ENCODE peak calls at places on chromosome 22, in nine cellular contexts. One of them, this sample, is unnamed. For H3K9me3, the result is how much of the 10 kb centered on the place peaks cover.

GRCh38 chr22:36323182-36323854 is 64.4 kb downstream of the MYH9 start:
- DNase-seq in mammary epithelial cell: no peak
- DNase-seq in heart left ventricle: peak
- DNase-seq in colonic mucosa: no peak
- DNase-seq in left ventricle myocardium inferior: peak
- DNase-seq in esophagus squamous epithelium: no peak
- DNase-seq in lower lobe of right lung: peak
- DNase-seq in PC-3: no peak
- DNase-seq in transverse colon: peak
- DNase-seq in this sample: peak

GRCh38 chr22:45626198-45626651 is 45.4 kb upstream of the ATXN10 start:
- DNase-seq in transverse colon: peak
- DNase-seq in mammary epithelial cell: peak
- DNase-seq in left ventricle myocardium inferior: no peak
- DNase-seq in PC-3: peak
- DNase-seq in heart left ventricle: no peak
- DNase-seq in colonic mucosa: peak
- DNase-seq in lower lobe of right lung: peak
- DNase-seq in esophagus squamous epithelium: no peak
- DNase-seq in this sample: no peak

GRCh38 chr22:35044607-35045390 is 21.2 kb upstream of the ISX start:
- DNase-seq in esophagus squamous epithelium: no peak
- DNase-seq in heart left ventricle: no peak
- DNase-seq in PC-3: peak
- DNase-seq in transverse colon: no peak
- DNase-seq in mammary epithelial cell: peak
- DNase-seq in colonic mucosa: no peak
- DNase-seq in lower lobe of right lung: no peak
- DNase-seq in left ventricle myocardium inferior: no peak
- DNase-seq in this sample: no peak

GRCh38 chr22:17471901-17472566 is 91.3 kb upstream of the SLC25A18 start:
- DNase-seq in esophagus squamous epithelium: no peak
- DNase-seq in left ventricle myocardium inferior: peak
- DNase-seq in transverse colon: no peak
- DNase-seq in heart left ventricle: no peak
- DNase-seq in colonic mucosa: no peak
- DNase-seq in lower lobe of right lung: no peak
- DNase-seq in mammary epithelial cell: no peak
- DNase-seq in PC-3: no peak
- DNase-seq in this sample: no peak

GRCh38 chr22:35539910-35540599 is 576 bp upstream of the RASD2 start:
- DNase-seq in PC-3: peak
- DNase-seq in heart left ventricle: peak
- DNase-seq in esophagus squamous epithelium: no peak
- DNase-seq in colonic mucosa: peak
- DNase-seq in transverse colon: peak
- DNase-seq in mammary epithelial cell: peak
- DNase-seq in lower lobe of right lung: peak
- DNase-seq in left ventricle myocardium inferior: peak
- DNase-seq in this sample: peak

GRCh38 chr22:37999640-38000272 is 15.4 kb upstream of the SOX10 start:
- DNase-seq in esophagus squamous epithelium: no peak
- DNase-seq in PC-3: peak
- DNase-seq in left ventricle myocardium inferior: no peak
- DNase-seq in transverse colon: no peak
- DNase-seq in heart left ventricle: no peak
- DNase-seq in mammary epithelial cell: peak
- DNase-seq in lower lobe of right lung: no peak
- DNase-seq in colonic mucosa: no peak
- DNase-seq in this sample: no peak

GRCh38 chr22:30474121-30474520 is 2.3 kb upstream of the SEC14L3 start:
- DNase-seq in PC-3: no peak
- DNase-seq in lower lobe of right lung: no peak
- DNase-seq in left ventricle myocardium inferior: no peak
- DNase-seq in mammary epithelial cell: no peak
- DNase-seq in heart left ventricle: no peak
- DNase-seq in transverse colon: no peak
- DNase-seq in esophagus squamous epithelium: no peak
- DNase-seq in colonic mucosa: no peak
- DNase-seq in this sample: no peak

GRCh38 chr22:43885319-43885671 is 6.5 kb downstream of the PNPLA5 start:
- DNase-seq in left ventricle myocardium inferior: no peak
- DNase-seq in esophagus squamous epithelium: no peak
- DNase-seq in colonic mucosa: no peak
- DNase-seq in lower lobe of right lung: no peak
- DNase-seq in mammary epithelial cell: no peak
- DNase-seq in transverse colon: no peak
- DNase-seq in PC-3: no peak
- DNase-seq in heart left ventricle: no peak
- DNase-seq in this sample: peak

GRCh38 chr22:32880531-32880905 is 79.0 kb downstream of the TIMP3 start:
- DNase-seq in esophagus squamous epithelium: no peak
- DNase-seq in transverse colon: no peak
- DNase-seq in mammary epithelial cell: no peak
- DNase-seq in left ventricle myocardium inferior: no peak
- DNase-seq in colonic mucosa: no peak
- DNase-seq in heart left ventricle: no peak
- DNase-seq in PC-3: no peak
- DNase-seq in lower lobe of right lung: no peak
- DNase-seq in this sample: no peak

GRCh38 chr22:39089928-39090327 is 7.1 kb upstream of the APOBEC3H start:
- DNase-seq in mammary epithelial cell: peak
- DNase-seq in colonic mucosa: no peak
- DNase-seq in left ventricle myocardium inferior: no peak
- DNase-seq in heart left ventricle: no peak
- DNase-seq in lower lobe of right lung: no peak
- DNase-seq in transverse colon: no peak
- DNase-seq in PC-3: peak
- DNase-seq in esophagus squamous epithelium: no peak
- DNase-seq in this sample: peak

GRCh38 chr22:39090426-39091064 is 6.5 kb upstream of the APOBEC3H start:
- DNase-seq in colonic mucosa: no peak
- DNase-seq in heart left ventricle: peak
- DNase-seq in left ventricle myocardium inferior: no peak
- DNase-seq in esophagus squamous epithelium: no peak
- DNase-seq in PC-3: peak
- DNase-seq in transverse colon: peak
- DNase-seq in mammary epithelial cell: peak
- DNase-seq in lower lobe of right lung: peak
- DNase-seq in this sample: peak

GRCh38 chr22:39087098-39087497 is 9.9 kb upstream of the APOBEC3H start:
- DNase-seq in transverse colon: no peak
- DNase-seq in colonic mucosa: no peak
- DNase-seq in mammary epithelial cell: no peak
- DNase-seq in PC-3: no peak
- DNase-seq in heart left ventricle: no peak
- DNase-seq in left ventricle myocardium inferior: no peak
- DNase-seq in esophagus squamous epithelium: no peak
- DNase-seq in lower lobe of right lung: no peak
- DNase-seq in this sample: no peak

GRCh38 chr22:39088688-39089032 is 8.4 kb upstream of the APOBEC3H start:
- DNase-seq in mammary epithelial cell: no peak
- DNase-seq in lower lobe of right lung: no peak
- DNase-seq in transverse colon: no peak
- DNase-seq in esophagus squamous epithelium: no peak
- DNase-seq in left ventricle myocardium inferior: no peak
- DNase-seq in heart left ventricle: no peak
- DNase-seq in PC-3: no peak
- DNase-seq in colonic mucosa: no peak
- DNase-seq in this sample: no peak

DNA sequence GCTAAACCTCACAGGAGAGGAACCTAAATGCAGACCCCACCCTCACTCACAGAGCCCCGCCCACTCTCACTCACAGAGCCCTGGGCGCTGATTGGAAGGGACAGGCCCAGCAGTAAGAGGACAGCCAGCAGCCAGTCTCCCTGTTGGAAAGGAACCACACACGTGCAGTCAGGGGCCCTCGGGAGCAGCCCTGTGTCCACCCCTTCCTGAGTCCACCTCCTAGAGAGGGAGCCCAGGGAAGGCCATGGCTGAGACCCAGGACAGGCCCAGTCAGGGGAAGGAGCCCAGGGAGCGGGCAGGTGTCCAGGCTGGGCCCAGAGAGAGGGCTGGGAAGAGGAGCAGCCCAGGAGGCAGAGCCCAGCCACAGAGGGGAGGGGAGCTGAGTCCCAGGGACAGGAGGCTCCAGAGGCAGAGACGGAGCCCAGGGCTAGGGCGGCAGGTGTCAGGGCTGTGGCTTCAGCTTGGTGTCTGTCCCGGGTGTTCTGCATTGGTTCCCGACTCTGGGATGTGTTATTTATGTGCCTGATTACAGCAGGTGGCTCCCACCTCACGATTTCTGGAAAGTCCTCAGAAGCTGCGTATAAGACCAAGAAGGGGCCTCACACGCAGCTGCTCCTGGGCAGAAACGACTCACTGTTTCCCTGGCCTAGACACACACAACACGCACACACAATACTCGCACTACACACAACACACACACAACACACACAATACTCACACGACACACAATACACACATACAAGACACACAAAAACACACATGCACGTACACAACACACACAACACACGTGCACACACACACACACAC is 9.0 kb upstream of the APOBEC3H start:
- DNase-seq in colonic mucosa: no peak
- DNase-seq in PC-3: no peak
- DNase-seq in lower lobe of right lung: no peak
- DNase-seq in left ventricle myocardium inferior: peak
- DNase-seq in esophagus squamous epithelium: no peak
- DNase-seq in transverse colon: no peak
- DNase-seq in mammary epithelial cell: no peak
- DNase-seq in heart left ventricle: no peak
- DNase-seq in this sample: no peak
- H3K9me3 ChIP-seq in colonic mucosa: under half
- H3K9me3 ChIP-seq in PC-3: under half
- H3K9me3 ChIP-seq in lower lobe of right lung: under half
- H3K9me3 ChIP-seq in left ventricle myocardium inferior: under half
- H3K9me3 ChIP-seq in esophagus squamous epithelium: under half
- H3K9me3 ChIP-seq in transverse colon: under half
- H3K9me3 ChIP-seq in mammary epithelial cell: under half
- H3K9me3 ChIP-seq in heart left ventricle: under half
- H3K9me3 ChIP-seq in this sample: under half

DNA sequence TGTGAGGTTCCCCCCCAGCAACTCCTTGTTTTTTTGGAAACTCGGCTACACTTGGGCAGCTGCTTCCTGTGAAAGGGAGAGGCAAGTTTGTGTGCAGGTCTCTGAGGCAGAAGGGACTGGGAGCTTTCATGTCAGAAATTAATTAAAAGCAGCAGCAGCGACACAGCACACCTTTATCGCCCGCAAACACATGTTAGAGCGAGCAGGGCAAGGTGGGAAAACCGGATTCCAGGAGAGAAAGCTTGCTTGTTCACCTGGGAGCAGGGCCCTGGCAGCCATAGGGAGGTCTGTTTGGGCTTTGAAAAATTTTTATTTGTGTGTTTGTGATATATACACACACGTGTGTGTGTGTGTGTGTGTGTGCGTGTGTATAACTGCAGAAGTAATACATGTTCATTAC is 518.1 kb downstream of the MIAT start:
- DNase-seq in esophagus squamous epithelium: no peak
- DNase-seq in transverse colon: no peak
- DNase-seq in mammary epithelial cell: no peak
- DNase-seq in left ventricle myocardium inferior: no peak
- DNase-seq in heart left ventricle: no peak
- DNase-seq in lower lobe of right lung: no peak
- DNase-seq in colonic mucosa: no peak
- DNase-seq in PC-3: no peak
- DNase-seq in this sample: no peak
- H3K9me3 ChIP-seq in esophagus squamous epithelium: under half
- H3K9me3 ChIP-seq in transverse colon: under half
- H3K9me3 ChIP-seq in mammary epithelial cell: under half
- H3K9me3 ChIP-seq in left ventricle myocardium inferior: under half
- H3K9me3 ChIP-seq in heart left ventricle: under half
- H3K9me3 ChIP-seq in lower lobe of right lung: under half
- H3K9me3 ChIP-seq in colonic mucosa: under half
- H3K9me3 ChIP-seq in PC-3: under half
- H3K9me3 ChIP-seq in this sample: under half

DNA sequence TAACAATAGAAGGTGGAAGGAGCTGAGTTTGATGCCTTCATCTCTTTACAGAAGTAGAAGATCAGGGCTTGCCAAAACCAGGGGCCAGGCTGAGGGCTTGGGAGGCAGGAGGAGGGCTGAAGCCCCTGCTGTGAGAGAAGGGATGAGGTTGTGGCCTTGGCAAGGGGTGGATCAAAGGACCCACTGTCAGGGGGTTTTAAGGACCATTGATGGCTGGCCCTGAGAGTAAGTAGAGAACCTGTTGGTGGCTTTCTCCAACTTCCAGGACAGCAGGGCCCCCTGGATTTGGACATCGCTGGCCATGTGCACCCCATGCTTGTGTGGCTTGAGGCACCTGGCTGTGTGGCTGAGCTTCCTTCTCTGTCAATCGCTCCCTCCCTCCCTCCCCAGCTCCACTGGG is 927.7 kb downstream of the TBC1D22A start:
- DNase-seq in PC-3: no peak
- DNase-seq in heart left ventricle: no peak
- DNase-seq in left ventricle myocardium inferior: no peak
- DNase-seq in transverse colon: no peak
- DNase-seq in colonic mucosa: no peak
- DNase-seq in lower lobe of right lung: no peak
- DNase-seq in mammary epithelial cell: no peak
- DNase-seq in esophagus squamous epithelium: no peak
- DNase-seq in this sample: no peak
- H3K9me3 ChIP-seq in PC-3: under half
- H3K9me3 ChIP-seq in heart left ventricle: under half
- H3K9me3 ChIP-seq in left ventricle myocardium inferior: under half
- H3K9me3 ChIP-seq in transverse colon: under half
- H3K9me3 ChIP-seq in colonic mucosa: under half
- H3K9me3 ChIP-seq in lower lobe of right lung: under half
- H3K9me3 ChIP-seq in mammary epithelial cell: under half
- H3K9me3 ChIP-seq in esophagus squamous epithelium: under half
- H3K9me3 ChIP-seq in this sample: under half

GRCh38 chr22:49266561-49267519 is 560.8 kb downstream of the BRD1 start:
- DNase-seq in mammary epithelial cell: no peak
- DNase-seq in left ventricle myocardium inferior: no peak
- DNase-seq in transverse colon: no peak
- DNase-seq in heart left ventricle: no peak
- DNase-seq in colonic mucosa: no peak
- DNase-seq in PC-3: no peak
- DNase-seq in lower lobe of right lung: no peak
- DNase-seq in esophagus squamous epithelium: no peak
- DNase-seq in this sample: no peak

GRCh38 chr22:49268924-49269323 is 558.7 kb downstream of the BRD1 start:
- DNase-seq in mammary epithelial cell: no peak
- DNase-seq in colonic mucosa: no peak
- DNase-seq in lower lobe of right lung: no peak
- DNase-seq in left ventricle myocardium inferior: no peak
- DNase-seq in transverse colon: no peak
- DNase-seq in heart left ventricle: no peak
- DNase-seq in esophagus squamous epithelium: no peak
- DNase-seq in PC-3: no peak
- DNase-seq in this sample: no peak

GRCh38 chr22:49269371-49269770 is 558.3 kb downstream of the BRD1 start:
- DNase-seq in left ventricle myocardium inferior: no peak
- DNase-seq in mammary epithelial cell: no peak
- DNase-seq in lower lobe of right lung: no peak
- DNase-seq in colonic mucosa: no peak
- DNase-seq in esophagus squamous epithelium: no peak
- DNase-seq in heart left ventricle: no peak
- DNase-seq in transverse colon: no peak
- DNase-seq in PC-3: no peak
- DNase-seq in this sample: no peak

GRCh38 chr22:49269928-49270327 is 557.7 kb downstream of the BRD1 start:
- DNase-seq in colonic mucosa: no peak
- DNase-seq in lower lobe of right lung: no peak
- DNase-seq in esophagus squamous epithelium: no peak
- DNase-seq in mammary epithelial cell: no peak
- DNase-seq in heart left ventricle: no peak
- DNase-seq in transverse colon: no peak
- DNase-seq in left ventricle myocardium inferior: no peak
- DNase-seq in PC-3: no peak
- DNase-seq in this sample: peak

GRCh38 chr22:49267996-49268395 is 559.7 kb downstream of the BRD1 start:
- DNase-seq in esophagus squamous epithelium: no peak
- DNase-seq in colonic mucosa: no peak
- DNase-seq in mammary epithelial cell: no peak
- DNase-seq in left ventricle myocardium inferior: no peak
- DNase-seq in lower lobe of right lung: no peak
- DNase-seq in heart left ventricle: no peak
- DNase-seq in PC-3: no peak
- DNase-seq in transverse colon: no peak
- DNase-seq in this sample: no peak
- H3K9me3 ChIP-seq in esophagus squamous epithelium: under half
- H3K9me3 ChIP-seq in colonic mucosa: under half
- H3K9me3 ChIP-seq in mammary epithelial cell: under half
- H3K9me3 ChIP-seq in left ventricle myocardium inferior: under half
- H3K9me3 ChIP-seq in lower lobe of right lung: under half
- H3K9me3 ChIP-seq in heart left ventricle: under half
- H3K9me3 ChIP-seq in PC-3: under half
- H3K9me3 ChIP-seq in transverse colon: under half
- H3K9me3 ChIP-seq in this sample: under half

This sample was measured in aorta.